ENCODE peak calls at places on chromosomes 7 and 10, in six cellular contexts. Q is CD4-positive, CD25-positive, alpha-beta regulatory T cell; N is upper lobe of right lung; C is ovary; D is left lung; T is pancreas. H is an unnamed sample. For H3K4me1, the result is how much of the 10 kb centered on the place peaks cover.

GRCh38 chr7:151178831-151179230 is 8.2 kb downstream of the ASB10 start:
- DNase-seq in C (no peak), N (no peak), Q (no peak), D (no peak), T (no peak), H (no peak)

GRCh38 chr10:116608683-116609594 is 11.8 kb upstream of the PNLIPRP2 start:
- DNase-seq in D (no peak), C (no peak), Q (no peak), T (peak), N (no peak), H (no peak)

GRCh38 chr10:79585870-79586527 is 24.7 kb upstream of the SFTPA1 start:
- DNase-seq in C (no peak), Q (no peak), T (no peak), D (peak), N (peak), H (no peak)

GRCh38 chr7:74032191-74032490 is 4.2 kb downstream of the ELN start:
- DNase-seq in D (peak), T (no peak), N (no peak), Q (no peak), C (peak), H (no peak)

GRCh38 chr7:157897686-157898085 is 560.9 kb downstream of the DNAJB6 start:
- DNase-seq in N (no peak), T (no peak), D (no peak), C (no peak), Q (no peak), H (no peak)

GRCh38 chr7:155269766-155270585 is 27.7 kb upstream of the INSIG1 start:
- DNase-seq in T (no peak), Q (no peak), N (no peak), D (no peak), C (no peak), H (no peak)

GRCh38 chr7:96189129-96189815 is 132.6 kb downstream of the SLC25A13 start:
- DNase-seq in T (no peak), D (no peak), C (no peak), Q (no peak), N (no peak), H (no peak)

GRCh38 chr7:137196665-137197064 is 146.9 kb downstream of the PTN start:
- DNase-seq in D (no peak), T (no peak), C (no peak), Q (no peak), N (no peak), H (no peak)

GRCh38 chr7:39073432-39073831 is 95.7 kb downstream of the POU6F2 start:
- DNase-seq in N (no peak), C (no peak), T (no peak), Q (no peak), D (peak), H (no peak)

GRCh38 chr10:48614481-48615383 is 9.9 kb upstream of the ARHGAP22 start:
- DNase-seq in D (no peak), C (no peak), T (no peak), N (no peak), Q (no peak), H (no peak)

GRCh38 chr7:84678841-84679240 is 484.3 kb upstream of the SEMA3A start:
- DNase-seq in T (no peak), Q (no peak), D (no peak), C (no peak), N (no peak), H (no peak)

GRCh38 chr10:100101526-100102076 is 19.9 kb upstream of the CPN1 start:
- DNase-seq in Q (no peak), N (no peak), T (no peak), C (no peak), D (no peak), H (no peak)

GRCh38 chr7:25624837-25625236 is 396.6 kb upstream of the NPVF start:
- DNase-seq in N (no peak), Q (no peak), C (peak), D (no peak), T (no peak), H (no peak)

GRCh38 chr10:77210645-77211044 is 427.0 kb downstream of the KCNMA1 start:
- DNase-seq in C (no peak), N (no peak), T (no peak), Q (no peak), D (no peak), H (no peak)

GRCh38 chr10:78551184-78552005 is 517.4 kb upstream of the ZMIZ1 start:
- DNase-seq in N (no peak), T (no peak), Q (no peak), C (no peak), D (no peak), H (no peak)

GRCh38 chr10:52322941-52323340 is 8.9 kb downstream of the DKK1 start:
- DNase-seq in C (no peak), N (no peak), Q (no peak), T (no peak), D (no peak), H (no peak)

GRCh38 chr7:67636363-67637355 is 640.0 kb downstream of the TYW1 start:
- DNase-seq in D (no peak), N (no peak), Q (no peak), T (no peak), C (peak), H (no peak)

GRCh38 chr7:128450409-128450808 is 5.3 kb upstream of the HILPDA start:
- DNase-seq in D (no peak), C (no peak), Q (no peak), T (no peak), N (no peak), H (no peak)

DNA sequence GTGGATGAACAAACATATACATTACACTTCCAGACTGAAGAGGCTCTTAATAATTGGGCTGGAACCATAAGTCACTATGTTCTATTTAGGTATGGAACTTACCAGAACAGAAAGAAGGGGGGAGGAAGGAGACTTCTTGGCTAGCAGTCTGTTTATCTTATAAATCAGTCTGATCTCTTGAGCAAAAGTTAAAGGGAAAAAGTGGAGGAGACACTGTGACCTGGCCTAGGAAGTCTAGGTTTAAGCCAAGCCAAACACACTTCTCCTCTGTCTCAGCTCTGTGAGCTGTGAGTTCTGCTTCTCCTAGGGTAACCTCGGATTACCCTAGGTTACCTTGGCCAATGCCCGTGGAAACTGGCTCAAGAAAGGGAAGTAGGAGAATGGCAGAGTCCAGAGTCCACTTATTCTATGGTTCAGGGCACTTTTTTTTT is 95.2 kb downstream of the PFKFB3 start:
- DNase-seq in T (no peak), N (no peak), Q (no peak), C (no peak), D (no peak), H (no peak)
- H3K4me1 ChIP-seq in T (under half), N (under half), Q (under half), C (under half), D (under half), H (under half)

DNA sequence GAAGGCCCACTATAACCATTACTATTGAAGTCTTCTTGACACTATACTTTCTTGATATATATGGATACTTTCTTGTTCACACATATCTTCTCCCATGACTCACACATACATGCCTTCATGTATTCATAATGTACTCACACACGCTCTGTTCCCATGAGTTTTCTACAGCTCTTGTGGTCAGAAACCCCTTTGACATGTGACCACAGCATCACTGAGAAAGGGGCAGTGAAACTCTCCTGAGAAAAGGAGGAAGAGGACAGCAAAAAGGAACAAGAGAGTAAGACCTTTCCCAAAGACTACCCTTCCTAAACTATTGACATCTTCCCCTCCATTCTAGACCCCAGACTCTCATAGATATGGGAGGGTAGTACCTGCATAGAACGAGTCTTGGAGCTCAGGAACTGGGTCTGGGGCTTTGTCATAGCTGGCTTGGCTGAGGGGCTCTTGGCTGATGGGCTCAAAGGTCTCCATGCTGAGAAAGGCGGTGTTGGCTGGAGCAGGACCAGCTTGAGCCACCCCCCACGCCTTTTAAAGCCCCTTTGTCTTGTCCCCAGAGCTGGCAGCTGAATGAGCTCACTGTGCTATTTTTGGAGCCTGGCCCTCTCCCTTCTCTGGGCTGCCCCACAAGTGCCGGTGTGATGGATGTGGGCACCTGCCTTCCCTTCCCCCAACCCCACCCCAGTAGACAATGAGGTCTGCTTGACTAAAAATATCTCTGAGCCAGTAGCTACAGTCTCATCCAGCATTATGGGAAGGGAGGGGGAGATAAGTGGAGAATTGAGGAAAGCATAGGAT is 5.1 kb downstream of the SYNPO2L start:
- DNase-seq in N (no peak), D (no peak), Q (no peak), T (no peak), C (no peak), H (no peak)
- H3K4me1 ChIP-seq in N (under half), D (under half), Q (under half), T (under half), C (under half), H (under half)

GRCh38 chr7:105639677-105640493 is 58.6 kb upstream of the EFCAB10 start:
- DNase-seq in Q (no peak), T (no peak), N (peak), D (no peak), C (peak), H (no peak)

GRCh38 chr7:105637755-105638154 is 56.5 kb upstream of the EFCAB10 start:
- DNase-seq in Q (no peak), T (no peak), N (no peak), D (no peak), C (no peak), H (no peak)

GRCh38 chr7:105636982-105637381 is 55.7 kb upstream of the EFCAB10 start:
- DNase-seq in D (no peak), Q (no peak), T (no peak), C (no peak), N (no peak), H (no peak)

GRCh38 chr7:105638942-105639495 is 57.7 kb upstream of the EFCAB10 start:
- DNase-seq in C (no peak), T (no peak), Q (no peak), N (no peak), D (no peak), H (no peak)

DNA sequence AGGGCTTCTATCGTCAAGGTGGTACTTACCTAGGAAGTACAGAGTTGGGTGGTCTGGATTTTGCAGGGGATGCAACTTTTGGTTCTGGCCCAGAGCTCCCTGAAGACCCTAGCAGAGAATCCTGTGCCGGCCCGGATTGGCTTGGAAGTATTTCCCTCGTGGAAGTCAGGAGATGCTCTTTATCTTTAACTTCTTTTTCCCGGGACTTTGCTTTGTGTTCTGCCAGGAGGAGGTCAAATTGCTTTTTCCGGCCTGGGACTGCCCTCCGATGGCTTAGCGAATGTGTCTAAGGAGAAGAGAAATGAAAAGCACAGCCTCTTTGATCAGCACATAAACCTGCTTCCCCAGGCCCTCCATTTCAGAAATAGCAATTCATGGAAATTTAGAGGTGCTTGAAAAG is 57.0 kb upstream of the EFCAB10 start:
- DNase-seq in N (no peak), Q (no peak), D (no peak), T (no peak), C (no peak), H (no peak)
- H3K4me1 ChIP-seq in N (under half), Q (under half), D (under half), T (under half), C (under half), H (under half)

DNA sequence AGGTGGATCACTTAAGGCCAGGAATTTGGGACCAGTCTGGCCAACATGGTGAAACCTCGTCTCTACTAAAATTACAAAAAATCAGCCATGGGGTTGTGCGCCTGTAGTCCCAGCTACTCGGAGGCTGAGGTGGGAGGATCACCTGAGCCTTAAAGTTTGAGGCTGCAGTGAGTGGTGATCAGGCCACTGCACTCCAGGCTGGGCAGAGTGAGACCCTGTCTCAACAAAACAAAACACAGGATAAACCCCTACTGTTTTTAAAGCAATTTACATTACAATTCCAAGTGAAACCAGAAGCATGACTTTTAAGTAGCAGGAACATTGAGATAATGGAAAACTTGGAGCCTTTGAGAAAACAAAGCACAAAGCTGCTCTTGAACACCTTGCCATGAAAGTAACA is 92.4 kb upstream of the BTBD16 start:
- DNase-seq in N (peak), D (no peak), Q (no peak), T (no peak), C (no peak), H (no peak)
- H3K4me1 ChIP-seq in N (under half), D (under half), Q (under half), T (under half), C (under half), H (under half)

GRCh38 chr7:47580811-47581331 is 1.0 kb downstream of the TNS3 start:
- DNase-seq in N (no peak), C (no peak), T (no peak), Q (no peak), D (no peak), H (no peak)
- H3K4me1 ChIP-seq in N (half or more), C (under half), T (under half), Q (under half), D (under half), H (under half)

GRCh38 chr7:17009007-17009719 is 127.4 kb upstream of the AGR3 start:
- DNase-seq in T (no peak), D (no peak), C (no peak), Q (peak), N (no peak), H (no peak)
- H3K4me1 ChIP-seq in T (under half), D (under half), C (under half), Q (under half), N (under half), H (under half)

DNA sequence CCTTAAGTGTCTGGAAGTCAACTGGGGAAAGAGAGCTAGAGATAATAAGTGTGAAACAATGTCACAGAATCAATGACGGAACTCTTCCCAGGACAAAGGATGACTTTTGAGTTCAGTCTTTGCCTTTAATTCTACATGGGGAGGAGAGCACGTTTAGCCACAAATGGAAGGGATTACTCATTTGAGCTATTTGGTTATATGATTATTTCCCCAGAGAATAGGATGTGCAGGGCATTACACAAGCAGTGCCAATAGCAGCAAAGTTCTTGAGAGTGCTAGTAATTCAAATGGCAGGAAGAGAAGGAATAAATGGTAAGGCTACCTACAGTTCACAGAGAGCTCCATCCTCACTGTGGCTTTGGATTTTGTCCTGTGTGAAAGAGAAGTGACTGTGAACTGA is 6.0 kb downstream of the EGFR start:
- DNase-seq in D (no peak), C (no peak), N (no peak), T (no peak), Q (no peak), H (no peak)
- H3K4me1 ChIP-seq in D (under half), C (under half), N (under half), T (under half), Q (under half), H (under half)

GRCh38 chr7:92750961-92751360 is 85.4 kb downstream of the CDK6 start:
- DNase-seq in Q (no peak), D (no peak), C (no peak), N (no peak), T (no peak), H (no peak)

GRCh38 chr7:92754756-92755581 is 81.4 kb downstream of the CDK6 start:
- DNase-seq in N (no peak), C (no peak), D (no peak), T (no peak), Q (no peak), H (no peak)

GRCh38 chr7:92750440-92750839 is 85.9 kb downstream of the CDK6 start:
- DNase-seq in D (no peak), C (no peak), T (no peak), Q (no peak), N (no peak), H (no peak)

GRCh38 chr7:92751902-92752901 is 84.2 kb downstream of the CDK6 start:
- DNase-seq in N (no peak), T (no peak), D (no peak), Q (no peak), C (no peak), H (no peak)

GRCh38 chr7:92753614-92754013 is 82.8 kb downstream of the CDK6 start:
- DNase-seq in Q (no peak), N (no peak), T (no peak), C (no peak), D (no peak), H (no peak)
- H3K4me1 ChIP-seq in Q (under half), N (under half), T (under half), C (under half), D (under half), H (under half)

H was measured in Peyer's patch.